ENCODE peak calls at places on chromosomes 13 and 19, in five cellular contexts. V is WTC11, N is Calu3, X is A673, A is IMR-90. R is an unnamed sample.

GRCh38 chr13:110475550-110476219 is 85.8 kb downstream of the RAB20 start:
- DNase-seq in V (no peak), N (no peak), X (no peak), A (no peak), R (no peak)

GRCh38 chr13:27943951-27944350 is 24.2 kb downstream of the PDX1 start:
- DNase-seq in V (no peak), N (no peak), X (no peak), A (no peak), R (no peak)

GRCh38 chr13:46799139-46799538 is 2.2 kb upstream of the ESD start:
- DNase-seq in V (no peak), N (no peak), X (no peak), A (no peak), R (no peak)

GRCh38 chr19:10193666-10194499 is 870 bp downstream of the DNMT1 start:
- DNase-seq in V (peak), N (no peak), X (peak), A (peak), R (peak)

GRCh38 chr19:21748088-21748487 is 19.3 kb downstream of the ZNF100 start:
- DNase-seq in V (no peak), N (no peak), X (no peak), A (no peak), R (no peak)

GRCh38 chr19:38617764-38618589 is at the start of gene MAP4K1:
- DNase-seq in V (peak), N (no peak), X (no peak), A (no peak), R (no peak)

GRCh38 chr19:38851622-38852230 is 1.9 kb upstream of the HNRNPL start:
- DNase-seq in V (peak), N (peak), X (peak), A (peak), R (peak)

GRCh38 chr13:29081036-29081435 is 260.9 kb downstream of the MTUS2 start:
- DNase-seq in V (no peak), N (no peak), X (peak), A (no peak), R (no peak)

GRCh38 chr19:14381689-14382474 is 638 bp downstream of the ADGRE5 start:
- DNase-seq in V (no peak), N (peak), X (peak), A (peak), R (peak)

GRCh38 chr19:49758292-49758691 is 4.8 kb downstream of the TSKS start:
- DNase-seq in V (no peak), N (no peak), X (no peak), A (peak), R (peak)

GRCh38 chr19:48977061-48977460 is 12.0 kb downstream of the FTL start:
- DNase-seq in V (no peak), N (no peak), X (no peak), A (no peak), R (no peak)

GRCh38 chr19:50205681-50206138 is 2.3 kb downstream of the MYH14 start:
- DNase-seq in V (peak), N (peak), X (no peak), A (no peak), R (no peak)

GRCh38 chr13:42594577-42595571 is 20.9 kb downstream of the TNFSF11 start:
- DNase-seq in V (peak), N (peak), X (peak), A (peak), R (peak)

GRCh38 chr19:41531438-41532311 is 44.3 kb upstream of the CEACAM21 start:
- DNase-seq in V (no peak), N (peak), X (peak), A (peak), R (peak)

GRCh38 chr19:43809762-43810696 is 7.8 kb upstream of the LYPD5 start:
- DNase-seq in V (no peak), N (no peak), X (peak), A (peak), R (peak)

GRCh38 chr19:42185281-42185680 is 32.2 kb downstream of the DEDD2 start:
- DNase-seq in V (no peak), N (no peak), X (no peak), A (peak), R (no peak)

GRCh38 chr19:49453013-49453756 is at the start of gene ALDH16A1:
- DNase-seq in V (peak), N (peak), X (peak), A (peak), R (peak)

GRCh38 chr19:54100560-54100959 is at the start of gene OSCAR:
- DNase-seq in V (no peak), N (no peak), X (no peak), A (no peak), R (no peak)

GRCh38 chr13:29923554-29924481 is 73.4 kb upstream of the UBL3 start:
- DNase-seq in V (peak), N (peak), X (peak), A (peak), R (peak)

GRCh38 chr19:45632468-45633196 is 6.6 kb downstream of the EML2 start:
- DNase-seq in V (peak), N (peak), X (peak), A (peak), R (peak)

GRCh38 chr19:39996218-39996810 is 546 bp upstream of the ZNF546 start:
- DNase-seq in V (no peak), N (peak), X (peak), A (peak), R (peak)

GRCh38 chr19:52635786-52636570 is 2.2 kb downstream of the ZNF83 start:
- DNase-seq in V (no peak), N (no peak), X (no peak), A (peak), R (no peak)

GRCh38 chr13:44932850-44933251 is 56.4 kb downstream of the NUFIP1 start:
- DNase-seq in V (no peak), N (no peak), X (no peak), A (peak), R (peak)

GRCh38 chr19:44570984-44571684 is 41.7 kb upstream of the CEACAM20 start:
- DNase-seq in V (peak), N (peak), X (peak), A (peak), R (peak)

GRCh38 chr13:57739089-57739488 is 107.5 kb downstream of the PCDH17 start:
- DNase-seq in V (no peak), N (no peak), X (peak), A (no peak), R (no peak)

GRCh38 chr19:8320564-8321066 is 560 bp downstream of the NDUFA7 start:
- DNase-seq in V (no peak), N (no peak), X (no peak), A (no peak), R (no peak)

DNA sequence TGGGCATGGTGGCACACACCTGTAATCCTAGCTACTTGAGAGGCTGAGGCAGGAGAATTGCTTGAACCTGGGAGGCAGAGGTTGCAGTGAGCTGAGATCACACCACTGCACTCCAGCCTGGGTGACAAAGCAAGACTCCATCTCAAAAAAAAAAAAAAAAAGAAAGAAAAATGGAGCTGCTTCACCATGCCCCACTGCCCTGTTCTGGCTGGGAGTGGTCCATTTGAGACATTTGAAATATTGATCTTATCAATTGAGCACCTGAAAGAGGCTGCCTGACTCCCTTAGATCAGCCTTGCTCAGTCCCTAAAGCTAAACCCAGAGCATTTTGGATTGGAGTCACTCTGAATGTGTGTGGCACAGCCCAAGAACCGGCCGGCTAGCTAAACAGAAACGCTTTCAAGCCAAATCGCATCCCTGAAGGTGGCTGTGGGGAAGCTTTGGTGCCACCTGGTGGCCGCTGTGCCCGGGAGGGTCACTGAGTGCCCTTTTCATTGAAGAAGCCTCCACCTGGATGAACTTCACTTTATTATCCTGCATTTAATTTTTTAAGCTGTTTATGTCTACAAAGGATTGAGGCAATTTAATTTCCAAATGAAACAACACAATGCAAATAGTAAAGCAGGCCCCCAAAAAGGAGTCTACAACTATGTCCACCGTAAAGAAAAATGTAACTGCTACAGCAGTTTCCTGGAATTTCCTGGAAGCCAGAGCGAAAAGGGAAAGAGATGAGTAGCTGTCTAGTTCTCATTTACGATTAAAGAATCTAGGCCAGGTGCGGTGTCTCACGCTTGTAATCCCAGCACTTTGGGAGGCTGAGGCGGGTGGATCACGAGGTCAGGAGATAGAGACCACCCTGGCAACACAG is 53.1 kb upstream of the SERPINE3 start:
- DNase-seq in V (peak), N (peak), X (peak), A (peak), R (peak)
- TF ChIP-seq CTCF in V (peak), N (peak), X (peak), A (peak), R (peak)

GRCh38 chr13:59318320-59318930 is 845.3 kb downstream of the DIAPH3 start:
- DNase-seq in V (peak), N (peak), X (peak), A (peak), R (peak)
- TF ChIP-seq CTCF in V (peak), N (peak), X (peak), A (peak), R (peak)

GRCh38 chr19:3145909-3146676 is 10.3 kb downstream of the GNA15 start:
- DNase-seq in V (no peak), N (no peak), X (no peak), A (no peak), R (no peak)

GRCh38 chr19:3142938-3143337 is 7.1 kb downstream of the GNA15 start:
- DNase-seq in V (no peak), N (no peak), X (no peak), A (no peak), R (no peak)

GRCh38 chr19:3138268-3138667 is 2.4 kb downstream of the GNA15 start:
- DNase-seq in V (no peak), N (no peak), X (no peak), A (no peak), R (no peak)

GRCh38 chr19:3140667-3141038 is 4.8 kb downstream of the GNA15 start:
- DNase-seq in V (no peak), N (no peak), X (no peak), A (no peak), R (no peak)

DNA sequence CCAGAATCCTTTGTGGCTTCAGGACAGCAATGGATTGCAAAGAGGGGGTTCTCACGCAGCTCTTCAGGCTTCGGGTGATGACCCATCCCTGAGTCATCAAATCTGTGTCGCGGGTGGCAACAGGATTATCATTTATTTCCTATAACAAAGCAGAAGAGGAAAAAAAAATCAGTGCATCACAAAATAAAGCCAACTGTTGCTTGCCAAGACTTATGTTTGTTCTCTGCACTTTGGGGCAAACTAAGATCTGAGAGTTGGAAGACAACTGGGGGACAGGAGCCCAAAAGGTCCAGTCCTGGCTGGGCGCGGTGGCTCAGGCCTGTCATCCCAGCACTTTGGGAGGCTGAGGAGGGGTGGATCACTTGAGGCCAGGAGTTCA is 6.4 kb downstream of the GNA15 start:
- DNase-seq in V (no peak), N (no peak), X (peak), A (peak), R (peak)
- TF ChIP-seq CTCF in V (no peak), N (no peak), X (no peak), A (no peak), R (no peak)

GRCh38 chr13:98834254-98834960 is 81.9 kb upstream of the SLC15A1 start:
- DNase-seq in V (peak), N (no peak), X (no peak), A (no peak), R (no peak)
- TF ChIP-seq CTCF in V (no peak), N (no peak), X (no peak), A (no peak), R (no peak)

GRCh38 chr13:31797154-31797775 is 57.9 kb downstream of the RXFP2 start:
- DNase-seq in V (no peak), N (peak), X (peak), A (peak), R (peak)
- TF ChIP-seq CTCF in V (no peak), N (peak), X (peak), A (peak), R (peak)

GRCh38 chr19:47133021-47133471 is 2.4 kb downstream of the SAE1 start:
- DNase-seq in V (no peak), N (no peak), X (no peak), A (no peak), R (no peak)
- TF ChIP-seq CTCF in V (no peak), N (no peak), X (no peak), A (no peak), R (no peak)

GRCh38 chr19:51542699-51543098 is 11.2 kb upstream of the SIGLEC6 start:
- DNase-seq in V (no peak), N (no peak), X (no peak), A (no peak), R (no peak)
- TF ChIP-seq CTCF in V (no peak), N (no peak), X (no peak), A (no peak), R (no peak)

GRCh38 chr19:30666301-30666803 is 294.2 kb downstream of the ZNF536 start:
- DNase-seq in V (peak), N (peak), X (peak), A (peak), R (peak)

GRCh38 chr19:30667227-30667626 is 295.0 kb downstream of the ZNF536 start:
- DNase-seq in V (no peak), N (no peak), X (no peak), A (no peak), R (no peak)

GRCh38 chr19:30665449-30665848 is 293.3 kb downstream of the ZNF536 start:
- DNase-seq in V (no peak), N (no peak), X (no peak), A (no peak), R (no peak)

GRCh38 chr19:30662211-30662861 is 290.2 kb downstream of the ZNF536 start:
- DNase-seq in V (no peak), N (no peak), X (peak), A (no peak), R (no peak)

GRCh38 chr19:30664358-30665058 is 292.3 kb downstream of the ZNF536 start:
- DNase-seq in V (peak), N (no peak), X (peak), A (peak), R (peak)
- TF ChIP-seq CTCF in V (no peak), N (no peak), X (peak), A (peak), R (peak)

GRCh38 chr13:32911506-32911905 is 104.7 kb upstream of the KL start:
- DNase-seq in V (peak), N (peak), X (peak), A (peak), R (peak)
- TF ChIP-seq CTCF in V (no peak), N (no peak), X (peak), A (peak), R (peak)

R was measured in brain microvascular endothelial cell.